ENCODE peak calls at places on chromosome 9, in seven cellular contexts. V, J, N, D, W, O and L are unnamed samples.
A peak's percentile ranks its signal among the peaks of the same experiment; 100 is the strongest.

GRCh38 chr9:76835571-76836283 is 70.2 kb downstream of the PRUNE2 start:
- DNase-seq in V (peak; percentile 95), J (peak; percentile 97), N (no peak), D (no peak), W (peak; percentile 15), O (no peak), L (no peak)

GRCh38 chr9:93268551-93269314 is 84.8 kb downstream of the WNK2 start:
- DNase-seq in V (no peak), J (no peak), N (peak; percentile 32), D (no peak), W (no peak), O (peak; percentile 36), L (peak; percentile 26)

GRCh38 chr9:19130436-19130835 is 3.1 kb upstream of the PLIN2 start:
- DNase-seq in V (no peak), J (no peak), N (no peak), D (no peak), W (no peak), O (no peak), L (no peak)

GRCh38 chr9:82466616-82467251 is 478.2 kb downstream of the SPATA31D1 start:
- DNase-seq in V (peak; percentile 77), J (peak; percentile 20), N (no peak), D (no peak), W (no peak), O (no peak), L (no peak)

GRCh38 chr9:126108240-126108639 is 218.4 kb upstream of the MVB12B start:
- DNase-seq in V (peak; percentile 7), J (no peak), N (no peak), D (no peak), W (no peak), O (no peak), L (no peak)

GRCh38 chr9:136943291-136944093 is 1.0 kb downstream of the FBXW5 start:
- DNase-seq in V (peak; percentile 16), J (peak; percentile 21), N (no peak), D (no peak), W (no peak), O (no peak), L (peak; percentile 64)

GRCh38 chr9:6007770-6008168 is 7.7 kb downstream of the RANBP6 start:
- DNase-seq in V (peak; percentile 36), J (peak; percentile 24), N (no peak), D (no peak), W (peak; percentile 11), O (peak; percentile 76), L (peak; percentile 92)

GRCh38 chr9:1235650-1236401 is 185.7 kb downstream of the DMRT2 start:
- DNase-seq in V (peak; percentile 18), J (no peak), N (no peak), D (no peak), W (no peak), O (no peak), L (no peak)

GRCh38 chr9:112655633-112656032 is 62.3 kb downstream of the INIP start:
- DNase-seq in V (no peak), J (no peak), N (no peak), D (no peak), W (no peak), O (no peak), L (no peak)

GRCh38 chr9:131758972-131759647 is 19.2 kb upstream of the RAPGEF1 start:
- DNase-seq in V (no peak), J (peak; percentile 46), N (peak; percentile 40), D (no peak), W (no peak), O (no peak), L (no peak)

GRCh38 chr9:97889941-97890557 is 32.3 kb downstream of the TRMO start:
- DNase-seq in V (peak; percentile 19), J (peak; percentile 28), N (no peak), D (no peak), W (no peak), O (peak; percentile 53), L (peak; percentile 55)

GRCh38 chr9:68869020-68869419 is 144.9 kb downstream of the PRKACG start:
- DNase-seq in V (no peak), J (no peak), N (no peak), D (no peak), W (no peak), O (no peak), L (no peak)

GRCh38 chr9:34659592-34660253 is 2.7 kb downstream of the CCL27 start:
- DNase-seq in V (no peak), J (no peak), N (no peak), D (no peak), W (no peak), O (no peak), L (no peak)

GRCh38 chr9:134163374-134164196 is 779 bp downstream of the RNU6ATAC start:
- DNase-seq in V (peak; percentile 44), J (peak; percentile 49), N (no peak), D (peak; percentile 20), W (peak; percentile 18), O (peak; percentile 63), L (peak; percentile 72)

GRCh38 chr9:9791621-9792020 is 821.2 kb downstream of the PTPRD start:
- DNase-seq in V (peak; percentile 8), J (peak; percentile 28), N (peak; percentile 5), D (no peak), W (no peak), O (no peak), L (no peak)

GRCh38 chr9:32584784-32585183 is 11.8 kb upstream of the NDUFB6 start:
- DNase-seq in V (peak; percentile 19), J (no peak), N (no peak), D (no peak), W (no peak), O (no peak), L (no peak)